ENCODE peak calls at places on chromosomes 3 and 15, in five cellular contexts. G is AG09319, D is WERI-Rb-1, B is GM12864, T is HL-60. A is an unnamed sample.

GRCh38 chr15:66459818-66460615 is 37.5 kb downstream of the SNAPC5 start:
- DNase-seq in D (no peak), B (no peak), G (no peak), T (no peak), A (no peak)

GRCh38 chr3:170355738-170356595 is 1.5 kb upstream of the SKIL start:
- DNase-seq in G (no peak), T (no peak), B (no peak), D (peak), A (peak)

GRCh38 chr3:85576091-85576690 is 617.4 kb downstream of the CADM2 start:
- DNase-seq in D (peak), G (peak), T (peak), B (peak), A (peak)

GRCh38 chr15:84889313-84889990 is 5.0 kb downstream of the SLC28A1 start:
- DNase-seq in D (peak), B (no peak), G (no peak), T (no peak), A (no peak)

GRCh38 chr15:90400005-90400758 is 12.1 kb downstream of the IQGAP1 start:
- DNase-seq in B (no peak), T (peak), G (no peak), D (no peak), A (no peak)

GRCh38 chr15:48893311-48893710 is 15.4 kb downstream of the EID1 start:
- DNase-seq in G (no peak), D (no peak), B (no peak), T (no peak), A (no peak)

GRCh38 chr3:8451696-8452095 is 49.9 kb upstream of the LMCD1 start:
- DNase-seq in B (no peak), G (no peak), D (no peak), T (no peak), A (no peak)

GRCh38 chr15:39729500-39729899 is 53.1 kb downstream of the FSIP1 start:
- DNase-seq in G (no peak), B (no peak), T (no peak), D (no peak), A (no peak)

GRCh38 chr15:86044981-86045380 is 34.7 kb upstream of the AGBL1 start:
- DNase-seq in G (no peak), D (peak), T (no peak), B (no peak), A (peak)

GRCh38 chr15:37015025-37015424 is 85.3 kb downstream of the MEIS2 start:
- DNase-seq in D (no peak), T (no peak), B (peak), G (peak), A (no peak)

GRCh38 chr15:33011976-33012375 is 182.5 kb downstream of the FMN1 start:
- DNase-seq in T (no peak), D (no peak), G (no peak), B (no peak), A (no peak)

GRCh38 chr3:33732394-33732793 is 14.3 kb upstream of the CLASP2 start:
- DNase-seq in T (no peak), G (no peak), D (no peak), B (no peak), A (no peak)
- TF ChIP-seq CTCF in T (no peak), G (peak), D (peak), B (peak), A (peak)

DNA sequence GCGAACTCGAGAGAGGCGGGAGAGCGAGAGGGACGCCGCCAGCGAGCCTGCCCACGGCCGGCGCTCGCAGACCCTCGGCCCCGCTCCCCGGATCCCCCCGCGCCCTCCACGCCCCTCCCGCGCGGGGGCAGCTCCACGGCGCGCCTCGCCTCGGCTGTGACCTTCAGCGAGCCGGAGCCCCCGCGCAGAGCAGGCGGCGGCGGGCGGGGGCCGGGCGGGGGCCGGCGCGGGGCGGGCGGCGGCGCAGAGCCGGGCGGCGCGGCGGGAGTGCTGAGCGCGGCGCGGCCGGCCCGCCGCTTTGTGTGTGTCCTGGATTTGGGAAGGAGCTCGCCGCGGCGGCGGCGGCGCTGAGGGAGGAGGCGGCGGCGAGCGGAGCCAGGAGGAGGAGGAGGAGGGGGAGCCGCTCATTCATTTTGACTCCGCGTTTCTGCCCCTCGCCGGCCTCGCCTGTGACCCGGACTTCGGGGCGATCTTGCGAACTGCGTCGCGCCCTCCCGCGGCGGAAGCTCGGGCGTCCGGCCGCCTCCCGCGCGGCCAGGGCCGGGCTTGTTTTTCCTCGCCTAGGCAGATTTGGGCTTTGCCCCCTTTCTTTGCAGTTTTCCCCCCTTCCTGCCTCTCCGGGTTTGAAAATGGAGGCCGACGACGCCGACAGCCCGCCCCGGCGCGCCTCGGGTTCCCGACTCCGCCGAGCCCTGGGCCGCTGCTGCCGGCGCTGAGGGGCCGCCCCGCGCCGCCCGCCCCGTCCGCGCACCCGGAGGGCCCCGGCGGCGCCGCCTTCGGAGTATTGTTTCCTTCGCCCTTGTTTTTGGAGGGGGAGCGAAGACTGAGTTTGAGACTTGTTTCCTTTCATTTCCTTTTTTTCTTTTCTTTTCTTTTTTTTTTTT is 557 bp downstream of the IGF1R start:
- DNase-seq in B (no peak), G (no peak), T (no peak), D (peak), A (peak)
- TF ChIP-seq CTCF in B (no peak), G (no peak), T (no peak), D (peak), A (no peak)

GRCh38 chr3:54891540-54891897 is 36.3 kb downstream of the LRTM1 start:
- DNase-seq in T (no peak), B (no peak), D (no peak), G (peak), A (no peak)
- TF ChIP-seq CTCF in T (no peak), B (no peak), D (no peak), G (peak), A (no peak)

GRCh38 chr15:100905855-100906254 is 13.3 kb upstream of the LRRK1 start:
- DNase-seq in T (no peak), D (no peak), G (no peak), B (no peak), A (no peak)
- TF ChIP-seq CTCF in T (no peak), D (no peak), G (no peak), B (no peak), A (no peak)

GRCh38 chr3:13416002-13416793 is 3.9 kb downstream of the NUP210 start:
- DNase-seq in B (no peak), G (no peak), T (peak), D (no peak), A (peak)

GRCh38 chr3:13415236-13416001 is 4.7 kb downstream of the NUP210 start:
- DNase-seq in T (no peak), G (no peak), D (no peak), B (no peak), A (no peak)

GRCh38 chr3:13408890-13409289 is 11.2 kb downstream of the NUP210 start:
- DNase-seq in T (no peak), B (no peak), G (no peak), D (no peak), A (no peak)

GRCh38 chr3:13411186-13411860 is 8.8 kb downstream of the NUP210 start:
- DNase-seq in T (no peak), G (no peak), D (no peak), B (no peak), A (no peak)

DNA sequence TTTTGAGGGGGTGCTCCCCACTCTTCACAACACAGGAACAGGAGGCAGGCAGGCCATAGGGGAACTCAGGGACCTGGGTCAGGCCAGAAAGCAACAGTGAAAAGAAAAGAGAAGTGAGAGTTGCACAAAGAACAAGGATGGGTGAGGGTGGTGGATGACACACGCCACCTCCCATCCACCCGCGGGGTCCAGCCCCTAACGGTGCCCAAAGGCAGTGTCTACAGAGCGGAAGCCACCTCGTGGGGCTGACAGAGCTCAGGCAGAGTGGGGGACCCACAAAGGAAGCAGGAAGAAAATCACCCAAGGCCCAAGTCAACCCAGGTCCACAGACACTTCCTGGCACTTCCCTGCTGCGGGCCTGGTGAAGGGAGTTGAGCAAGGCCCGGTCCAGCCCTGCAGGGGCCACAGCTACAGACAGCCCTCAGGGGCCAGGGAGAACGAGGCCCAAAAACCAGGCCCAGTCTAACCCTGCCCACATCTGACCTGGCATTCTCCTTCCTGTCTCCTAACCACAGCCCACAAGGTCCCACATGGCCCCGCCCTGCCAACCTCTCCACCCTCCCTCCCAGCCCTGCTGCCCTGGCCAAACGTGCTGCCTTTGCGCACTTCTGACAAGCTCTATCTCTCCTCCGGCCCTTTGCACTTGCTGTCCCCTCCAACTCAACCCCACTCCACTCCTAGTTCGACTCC is 5.9 kb downstream of the NUP210 start:
- DNase-seq in T (peak), G (no peak), B (peak), D (no peak), A (no peak)
- TF ChIP-seq CTCF in T (no peak), G (no peak), B (no peak), D (no peak), A (no peak)

A was measured in endothelial cell.